ENCODE peak calls at places on chromosomes 6 and 20, in nine cellular contexts. One of them, this sample, is unnamed.

GRCh38 chr6:106165885-106166485 is 79.8 kb downstream of the PRDM1 start:
- DNase-seq in IMR-90: peak; percentile 77
- DNase-seq in colonic mucosa: no peak
- DNase-seq in NCI-H1694: no peak
- DNase-seq in NCI-H774: no peak
- DNase-seq in RPMI8226: peak; percentile 84
- DNase-seq in stimulated activated CD4-positive, alpha-beta T cell treated with anti-CD3 and anti-CD28 coated beads, Interleukin-12 subunit alpha, Interleukin-12 subunit beta, amount 100 ng/mL, for 4 hours: no peak
- DNase-seq in GM12865: peak; percentile 85
- DNase-seq in cardiac muscle cell: no peak
- DNase-seq in this sample: no peak

GRCh38 chr6:101083533-101084172 is 202.5 kb upstream of the ASCC3 start:
- DNase-seq in IMR-90: peak; percentile 79
- DNase-seq in colonic mucosa: no peak
- DNase-seq in NCI-H1694: no peak
- DNase-seq in NCI-H774: peak; percentile 31
- DNase-seq in RPMI8226: no peak
- DNase-seq in stimulated activated CD4-positive, alpha-beta T cell treated with anti-CD3 and anti-CD28 coated beads, Interleukin-12 subunit alpha, Interleukin-12 subunit beta, amount 100 ng/mL, for 4 hours: no peak
- DNase-seq in GM12865: no peak
- DNase-seq in cardiac muscle cell: no peak
- DNase-seq in this sample: peak; percentile 73

GRCh38 chr6:125930810-125931418 is 25.7 kb upstream of the HINT3 start:
- DNase-seq in IMR-90: peak; percentile 87
- DNase-seq in colonic mucosa: no peak
- DNase-seq in NCI-H1694: no peak
- DNase-seq in NCI-H774: no peak
- DNase-seq in RPMI8226: no peak
- DNase-seq in stimulated activated CD4-positive, alpha-beta T cell treated with anti-CD3 and anti-CD28 coated beads, Interleukin-12 subunit alpha, Interleukin-12 subunit beta, amount 100 ng/mL, for 4 hours: no peak
- DNase-seq in GM12865: no peak
- DNase-seq in cardiac muscle cell: no peak
- DNase-seq in this sample: no peak

GRCh38 chr6:36735110-36735971 is 37.7 kb downstream of the RAB44 start:
- DNase-seq in IMR-90: peak; percentile 76
- DNase-seq in colonic mucosa: peak; percentile 86
- DNase-seq in NCI-H1694: no peak
- DNase-seq in NCI-H774: no peak
- DNase-seq in RPMI8226: no peak
- DNase-seq in stimulated activated CD4-positive, alpha-beta T cell treated with anti-CD3 and anti-CD28 coated beads, Interleukin-12 subunit alpha, Interleukin-12 subunit beta, amount 100 ng/mL, for 4 hours: no peak
- DNase-seq in GM12865: peak; percentile 43
- DNase-seq in cardiac muscle cell: peak; percentile 26
- DNase-seq in this sample: no peak

GRCh38 chr20:59525500-59526241 is 78.7 kb upstream of the PHACTR3 start:
- DNase-seq in IMR-90: peak; percentile 13
- DNase-seq in colonic mucosa: peak; percentile 54
- DNase-seq in NCI-H1694: peak; percentile 20
- DNase-seq in NCI-H774: peak; percentile 2
- DNase-seq in RPMI8226: peak; percentile 52
- DNase-seq in stimulated activated CD4-positive, alpha-beta T cell treated with anti-CD3 and anti-CD28 coated beads, Interleukin-12 subunit alpha, Interleukin-12 subunit beta, amount 100 ng/mL, for 4 hours: peak; percentile 21
- DNase-seq in GM12865: peak; percentile 34
- DNase-seq in cardiac muscle cell: peak; percentile 86
- DNase-seq in this sample: peak; percentile 78

GRCh38 chr6:38273325-38273724 is 366.4 kb downstream of the BTBD9 start:
- DNase-seq in IMR-90: peak; percentile 71
- DNase-seq in colonic mucosa: no peak
- DNase-seq in NCI-H1694: no peak
- DNase-seq in NCI-H774: no peak
- DNase-seq in RPMI8226: no peak
- DNase-seq in stimulated activated CD4-positive, alpha-beta T cell treated with anti-CD3 and anti-CD28 coated beads, Interleukin-12 subunit alpha, Interleukin-12 subunit beta, amount 100 ng/mL, for 4 hours: no peak
- DNase-seq in GM12865: no peak
- DNase-seq in cardiac muscle cell: no peak
- DNase-seq in this sample: no peak

GRCh38 chr6:90295854-90296345 is 743 bp downstream of the BACH2 start:
- DNase-seq in IMR-90: peak; percentile 68
- DNase-seq in colonic mucosa: peak; percentile 66
- DNase-seq in NCI-H1694: peak; percentile 11
- DNase-seq in NCI-H774: no peak
- DNase-seq in RPMI8226: peak; percentile 74
- DNase-seq in stimulated activated CD4-positive, alpha-beta T cell treated with anti-CD3 and anti-CD28 coated beads, Interleukin-12 subunit alpha, Interleukin-12 subunit beta, amount 100 ng/mL, for 4 hours: peak; percentile 54
- DNase-seq in GM12865: peak; percentile 55
- DNase-seq in cardiac muscle cell: peak; percentile 72
- DNase-seq in this sample: peak; percentile 64

GRCh38 chr6:11433860-11434259 is 103.7 kb upstream of the TMEM170B start:
- DNase-seq in IMR-90: no peak
- DNase-seq in colonic mucosa: no peak
- DNase-seq in NCI-H1694: no peak
- DNase-seq in NCI-H774: no peak
- DNase-seq in RPMI8226: no peak
- DNase-seq in stimulated activated CD4-positive, alpha-beta T cell treated with anti-CD3 and anti-CD28 coated beads, Interleukin-12 subunit alpha, Interleukin-12 subunit beta, amount 100 ng/mL, for 4 hours: no peak
- DNase-seq in GM12865: no peak
- DNase-seq in cardiac muscle cell: no peak
- DNase-seq in this sample: no peak

GRCh38 chr6:147003186-147003585 is 201.0 kb upstream of the STXBP5 start:
- DNase-seq in IMR-90: no peak
- DNase-seq in colonic mucosa: no peak
- DNase-seq in NCI-H1694: no peak
- DNase-seq in NCI-H774: no peak
- DNase-seq in RPMI8226: no peak
- DNase-seq in stimulated activated CD4-positive, alpha-beta T cell treated with anti-CD3 and anti-CD28 coated beads, Interleukin-12 subunit alpha, Interleukin-12 subunit beta, amount 100 ng/mL, for 4 hours: no peak
- DNase-seq in GM12865: no peak
- DNase-seq in cardiac muscle cell: no peak
- DNase-seq in this sample: no peak

GRCh38 chr6:125598422-125598821 is 151.0 kb upstream of the HEY2 start:
- DNase-seq in IMR-90: peak; percentile 76
- DNase-seq in colonic mucosa: no peak
- DNase-seq in NCI-H1694: no peak
- DNase-seq in NCI-H774: peak; percentile 99
- DNase-seq in RPMI8226: peak; percentile 78
- DNase-seq in stimulated activated CD4-positive, alpha-beta T cell treated with anti-CD3 and anti-CD28 coated beads, Interleukin-12 subunit alpha, Interleukin-12 subunit beta, amount 100 ng/mL, for 4 hours: no peak
- DNase-seq in GM12865: no peak
- DNase-seq in cardiac muscle cell: no peak
- DNase-seq in this sample: peak; percentile 56

GRCh38 chr20:37261714-37262113 is at the start of gene GHRH:
- DNase-seq in IMR-90: no peak
- DNase-seq in colonic mucosa: no peak
- DNase-seq in NCI-H1694: no peak
- DNase-seq in NCI-H774: no peak
- DNase-seq in RPMI8226: no peak
- DNase-seq in stimulated activated CD4-positive, alpha-beta T cell treated with anti-CD3 and anti-CD28 coated beads, Interleukin-12 subunit alpha, Interleukin-12 subunit beta, amount 100 ng/mL, for 4 hours: no peak
- DNase-seq in GM12865: no peak
- DNase-seq in cardiac muscle cell: no peak
- DNase-seq in this sample: no peak

GRCh38 chr6:96015791-96016776 is at the start of gene FUT9:
- DNase-seq in IMR-90: no peak
- DNase-seq in colonic mucosa: no peak
- DNase-seq in NCI-H1694: peak; percentile 76
- DNase-seq in NCI-H774: peak; percentile 81
- DNase-seq in RPMI8226: no peak
- DNase-seq in stimulated activated CD4-positive, alpha-beta T cell treated with anti-CD3 and anti-CD28 coated beads, Interleukin-12 subunit alpha, Interleukin-12 subunit beta, amount 100 ng/mL, for 4 hours: no peak
- DNase-seq in GM12865: no peak
- DNase-seq in cardiac muscle cell: peak; percentile 48
- DNase-seq in this sample: no peak

GRCh38 chr6:63372951-63373533 is 53.3 kb upstream of the LGSN start:
- DNase-seq in IMR-90: peak; percentile 13
- DNase-seq in colonic mucosa: no peak
- DNase-seq in NCI-H1694: no peak
- DNase-seq in NCI-H774: no peak
- DNase-seq in RPMI8226: no peak
- DNase-seq in stimulated activated CD4-positive, alpha-beta T cell treated with anti-CD3 and anti-CD28 coated beads, Interleukin-12 subunit alpha, Interleukin-12 subunit beta, amount 100 ng/mL, for 4 hours: no peak
- DNase-seq in GM12865: no peak
- DNase-seq in cardiac muscle cell: no peak
- DNase-seq in this sample: no peak

GRCh38 chr6:6002005-6002808 is 4.5 kb downstream of the NRN1 start:
- DNase-seq in IMR-90: no peak
- DNase-seq in colonic mucosa: no peak
- DNase-seq in NCI-H1694: no peak
- DNase-seq in NCI-H774: no peak
- DNase-seq in RPMI8226: no peak
- DNase-seq in stimulated activated CD4-positive, alpha-beta T cell treated with anti-CD3 and anti-CD28 coated beads, Interleukin-12 subunit alpha, Interleukin-12 subunit beta, amount 100 ng/mL, for 4 hours: no peak
- DNase-seq in GM12865: no peak
- DNase-seq in cardiac muscle cell: peak; percentile 35
- DNase-seq in this sample: no peak

GRCh38 chr6:26272171-26272631 is 92.8 kb upstream of the BTN3A2 start:
- DNase-seq in IMR-90: no peak
- DNase-seq in colonic mucosa: peak; percentile 65
- DNase-seq in NCI-H1694: no peak
- DNase-seq in NCI-H774: peak; percentile 54
- DNase-seq in RPMI8226: peak; percentile 67
- DNase-seq in stimulated activated CD4-positive, alpha-beta T cell treated with anti-CD3 and anti-CD28 coated beads, Interleukin-12 subunit alpha, Interleukin-12 subunit beta, amount 100 ng/mL, for 4 hours: no peak
- DNase-seq in GM12865: peak; percentile 76
- DNase-seq in cardiac muscle cell: peak; percentile 67
- DNase-seq in this sample: no peak

GRCh38 chr6:34556031-34556471 is at the start of gene SPDEF:
- DNase-seq in IMR-90: no peak
- DNase-seq in colonic mucosa: peak; percentile 56
- DNase-seq in NCI-H1694: no peak
- DNase-seq in NCI-H774: no peak
- DNase-seq in RPMI8226: no peak
- DNase-seq in stimulated activated CD4-positive, alpha-beta T cell treated with anti-CD3 and anti-CD28 coated beads, Interleukin-12 subunit alpha, Interleukin-12 subunit beta, amount 100 ng/mL, for 4 hours: no peak
- DNase-seq in GM12865: no peak
- DNase-seq in cardiac muscle cell: no peak
- DNase-seq in this sample: no peak